ENCODE peak calls at places on chromosomes 11 and 22, in seven cellular contexts. One of them, this sample, is unnamed.

GRCh38 chr11:110432713-110433392 is 3.1 kb downstream of the FDX1 start:
- DNase-seq in SK-N-SH: peak
- DNase-seq in H1: no peak
- DNase-seq in K562: no peak
- DNase-seq in GM12892: no peak
- DNase-seq in HepG2: no peak
- DNase-seq in GM12878: no peak
- DNase-seq in this sample: no peak

GRCh38 chr22:32469799-32470212 is 4.8 kb upstream of the FBXO7 start:
- DNase-seq in GM12892: no peak
- DNase-seq in HepG2: no peak
- DNase-seq in H1: no peak
- DNase-seq in GM12878: no peak
- DNase-seq in K562: peak
- DNase-seq in SK-N-SH: peak
- DNase-seq in this sample: no peak

GRCh38 chr11:17770048-17770652 is 35.6 kb downstream of the KCNC1 start:
- DNase-seq in SK-N-SH: peak
- DNase-seq in GM12878: no peak
- DNase-seq in H1: no peak
- DNase-seq in K562: peak
- DNase-seq in GM12892: no peak
- DNase-seq in HepG2: peak
- DNase-seq in this sample: no peak

GRCh38 chr22:49960967-49961600 is 512 bp downstream of the PIM3 start:
- DNase-seq in H1: peak
- DNase-seq in SK-N-SH: peak
- DNase-seq in HepG2: no peak
- DNase-seq in K562: peak
- DNase-seq in GM12892: no peak
- DNase-seq in GM12878: no peak
- DNase-seq in this sample: no peak

GRCh38 chr22:41940853-41941765 is 5.8 kb downstream of the CENPM start:
- DNase-seq in GM12878: no peak
- DNase-seq in SK-N-SH: peak
- DNase-seq in GM12892: peak
- DNase-seq in H1: peak
- DNase-seq in HepG2: peak
- DNase-seq in K562: peak
- DNase-seq in this sample: no peak

GRCh38 chr11:14537134-14537599 is 17.0 kb upstream of the PSMA1 start:
- DNase-seq in GM12878: no peak
- DNase-seq in H1: no peak
- DNase-seq in HepG2: peak
- DNase-seq in SK-N-SH: peak
- DNase-seq in K562: peak
- DNase-seq in GM12892: peak
- DNase-seq in this sample: peak

GRCh38 chr11:63622318-63622717 is 8.1 kb upstream of the PLAAT3 start:
- DNase-seq in GM12892: no peak
- DNase-seq in H1: no peak
- DNase-seq in K562: no peak
- DNase-seq in HepG2: peak
- DNase-seq in GM12878: no peak
- DNase-seq in SK-N-SH: no peak
- DNase-seq in this sample: no peak

GRCh38 chr22:45499746-45500145 is 2.9 kb upstream of the FBLN1 start:
- DNase-seq in GM12878: no peak
- DNase-seq in K562: no peak
- DNase-seq in SK-N-SH: no peak
- DNase-seq in HepG2: no peak
- DNase-seq in GM12892: no peak
- DNase-seq in H1: no peak
- DNase-seq in this sample: no peak

GRCh38 chr22:23801238-23801821 is 14.6 kb downstream of the SMARCB1 start:
- DNase-seq in HepG2: no peak
- DNase-seq in H1: no peak
- DNase-seq in GM12892: no peak
- DNase-seq in SK-N-SH: no peak
- DNase-seq in GM12878: no peak
- DNase-seq in K562: no peak
- DNase-seq in this sample: no peak

GRCh38 chr11:92277871-92278270 is 53.3 kb downstream of the FAT3 start:
- DNase-seq in K562: no peak
- DNase-seq in GM12892: no peak
- DNase-seq in SK-N-SH: no peak
- DNase-seq in GM12878: no peak
- DNase-seq in H1: no peak
- DNase-seq in HepG2: no peak
- DNase-seq in this sample: no peak

GRCh38 chr11:129861702-129862107 is 33.7 kb downstream of the NFRKB start:
- DNase-seq in SK-N-SH: no peak
- DNase-seq in K562: no peak
- DNase-seq in GM12878: no peak
- DNase-seq in GM12892: no peak
- DNase-seq in HepG2: peak
- DNase-seq in H1: no peak
- DNase-seq in this sample: no peak

GRCh38 chr22:47014946-47015345 is 252.5 kb downstream of the TBC1D22A start:
- DNase-seq in SK-N-SH: no peak
- DNase-seq in GM12878: no peak
- DNase-seq in HepG2: no peak
- DNase-seq in K562: no peak
- DNase-seq in H1: no peak
- DNase-seq in GM12892: no peak
- DNase-seq in this sample: no peak

GRCh38 chr11:62497132-62497915 is 49.3 kb downstream of the AHNAK start:
- DNase-seq in GM12892: no peak
- DNase-seq in H1: no peak
- DNase-seq in GM12878: peak
- DNase-seq in SK-N-SH: peak
- DNase-seq in K562: peak
- DNase-seq in HepG2: peak
- DNase-seq in this sample: no peak

GRCh38 chr11:106974831-106975230 is 43.4 kb downstream of the GUCY1A2 start:
- DNase-seq in HepG2: no peak
- DNase-seq in K562: no peak
- DNase-seq in H1: no peak
- DNase-seq in GM12892: no peak
- DNase-seq in GM12878: no peak
- DNase-seq in SK-N-SH: no peak
- DNase-seq in this sample: no peak

GRCh38 chr11:118912742-118913410 is 12.8 kb downstream of the BCL9L start:
- DNase-seq in K562: no peak
- DNase-seq in GM12892: no peak
- DNase-seq in H1: no peak
- DNase-seq in GM12878: peak
- DNase-seq in HepG2: no peak
- DNase-seq in SK-N-SH: no peak
- DNase-seq in this sample: no peak
- TF ChIP-seq TAF1 in K562: no peak
- TF ChIP-seq TAF1 in GM12892: no peak
- TF ChIP-seq TAF1 in H1: no peak
- TF ChIP-seq TAF1 in GM12878: no peak
- TF ChIP-seq TAF1 in HepG2: no peak
- TF ChIP-seq TAF1 in SK-N-SH: no peak
- TF ChIP-seq TAF1 in this sample: peak

DNA sequence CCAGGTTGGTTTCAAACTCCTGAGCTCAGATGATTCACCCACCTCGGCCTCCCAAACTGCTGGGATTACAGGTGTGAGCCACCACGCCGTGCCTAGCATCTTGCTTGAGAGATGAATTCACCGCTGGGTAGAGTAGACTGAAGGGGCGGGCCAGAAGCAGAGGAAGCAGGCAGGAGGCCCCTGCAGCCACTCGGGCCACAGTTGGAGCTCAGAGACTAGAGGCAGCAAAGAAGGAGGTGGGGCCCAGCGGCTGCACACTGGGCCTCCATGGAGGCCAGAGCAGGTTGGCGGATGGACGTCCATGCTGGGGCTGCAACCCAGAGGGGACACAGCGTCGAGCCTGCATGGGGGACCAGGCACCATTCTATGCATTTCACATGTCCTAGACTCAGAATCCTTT is 88.4 kb upstream of the FGF3 start:
- DNase-seq in SK-N-SH: no peak
- DNase-seq in K562: no peak
- DNase-seq in HepG2: no peak
- DNase-seq in GM12878: no peak
- DNase-seq in H1: no peak
- DNase-seq in GM12892: no peak
- DNase-seq in this sample: no peak
- TF ChIP-seq TAF1 in SK-N-SH: no peak
- TF ChIP-seq TAF1 in K562: no peak
- TF ChIP-seq TAF1 in HepG2: no peak
- TF ChIP-seq TAF1 in GM12878: no peak
- TF ChIP-seq TAF1 in H1: no peak
- TF ChIP-seq TAF1 in GM12892: no peak
- TF ChIP-seq TAF1 in this sample: no peak

GRCh38 chr11:12585861-12586260 is 88.4 kb upstream of the TEAD1 start:
- DNase-seq in K562: no peak
- DNase-seq in GM12878: no peak
- DNase-seq in H1: no peak
- DNase-seq in SK-N-SH: no peak
- DNase-seq in HepG2: no peak
- DNase-seq in GM12892: no peak
- DNase-seq in this sample: no peak
- TF ChIP-seq TAF1 in K562: no peak
- TF ChIP-seq TAF1 in GM12878: no peak
- TF ChIP-seq TAF1 in H1: no peak
- TF ChIP-seq TAF1 in SK-N-SH: no peak
- TF ChIP-seq TAF1 in HepG2: no peak
- TF ChIP-seq TAF1 in GM12892: no peak
- TF ChIP-seq TAF1 in this sample: no peak

GRCh38 chr22:36398602-36399472 is 11.1 kb upstream of the MYH9 start:
- DNase-seq in GM12878: no peak
- DNase-seq in H1: no peak
- DNase-seq in SK-N-SH: no peak
- DNase-seq in HepG2: peak
- DNase-seq in K562: peak
- DNase-seq in GM12892: no peak
- DNase-seq in this sample: no peak
- TF ChIP-seq TAF1 in GM12878: no peak
- TF ChIP-seq TAF1 in H1: no peak
- TF ChIP-seq TAF1 in SK-N-SH: no peak
- TF ChIP-seq TAF1 in HepG2: no peak
- TF ChIP-seq TAF1 in K562: no peak
- TF ChIP-seq TAF1 in GM12892: no peak
- TF ChIP-seq TAF1 in this sample: no peak

GRCh38 chr22:38700271-38700788 is 413 bp downstream of the JOSD1 start:
- DNase-seq in GM12878: no peak
- DNase-seq in H1: no peak
- DNase-seq in SK-N-SH: peak
- DNase-seq in HepG2: peak
- DNase-seq in K562: no peak
- DNase-seq in GM12892: no peak
- DNase-seq in this sample: no peak

GRCh38 chr22:38699784-38700183 is 959 bp downstream of the JOSD1 start:
- DNase-seq in HepG2: peak
- DNase-seq in GM12878: no peak
- DNase-seq in SK-N-SH: no peak
- DNase-seq in K562: no peak
- DNase-seq in GM12892: no peak
- DNase-seq in H1: no peak
- DNase-seq in this sample: no peak

GRCh38 chr22:38698407-38699094 is 2.2 kb downstream of the JOSD1 start:
- DNase-seq in HepG2: no peak
- DNase-seq in K562: no peak
- DNase-seq in GM12878: no peak
- DNase-seq in SK-N-SH: no peak
- DNase-seq in GM12892: no peak
- DNase-seq in H1: no peak
- DNase-seq in this sample: no peak

GRCh38 chr22:38699143-38699542 is 1.6 kb downstream of the JOSD1 start:
- DNase-seq in GM12892: no peak
- DNase-seq in K562: no peak
- DNase-seq in HepG2: no peak
- DNase-seq in GM12878: no peak
- DNase-seq in H1: no peak
- DNase-seq in SK-N-SH: no peak
- DNase-seq in this sample: no peak

DNA sequence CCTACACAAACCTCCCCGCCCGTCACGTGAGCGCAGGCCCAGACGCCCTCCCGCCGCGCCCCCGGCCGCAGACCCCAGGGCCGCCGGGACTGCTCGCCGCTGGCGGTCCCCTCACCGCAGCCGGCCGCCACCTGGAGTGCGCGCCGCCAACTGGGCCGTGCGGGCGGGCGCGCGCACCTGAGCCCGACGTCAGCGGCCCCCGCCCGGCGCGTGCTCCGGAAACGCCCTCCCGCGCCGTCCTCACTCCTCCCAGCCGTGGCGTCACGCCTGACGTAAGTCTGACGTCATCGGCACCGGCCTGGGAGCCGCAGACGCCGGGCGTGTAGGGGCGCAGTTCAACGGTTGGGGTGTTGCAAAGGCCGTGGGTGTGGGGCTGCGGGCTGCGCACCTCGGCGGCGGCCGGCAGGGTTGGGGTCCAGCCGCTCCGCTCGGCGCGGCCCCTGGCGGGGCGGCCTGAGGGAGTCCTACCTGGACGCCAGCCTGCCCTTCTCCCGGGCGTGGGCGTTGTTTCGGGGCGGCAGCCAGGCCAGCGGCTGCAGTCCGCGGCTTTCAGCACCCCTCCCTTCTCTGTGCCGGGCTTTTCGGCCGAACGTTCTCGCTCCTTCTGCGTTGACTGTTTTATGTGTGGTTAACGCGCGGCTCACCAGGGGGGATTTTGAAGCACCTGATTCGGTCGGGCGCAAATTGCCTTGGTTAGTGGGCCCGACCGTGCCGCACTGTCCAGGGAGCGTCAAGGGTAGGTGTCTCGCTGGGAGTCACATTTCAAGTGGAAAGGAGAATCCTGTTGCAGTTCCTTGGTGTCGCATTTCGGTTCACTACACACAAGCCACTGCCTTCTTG is at the start of gene JOSD1:
- DNase-seq in HepG2: peak
- DNase-seq in GM12878: peak
- DNase-seq in SK-N-SH: peak
- DNase-seq in GM12892: peak
- DNase-seq in K562: peak
- DNase-seq in H1: peak
- DNase-seq in this sample: peak
- TF ChIP-seq TAF1 in HepG2: peak
- TF ChIP-seq TAF1 in GM12878: peak
- TF ChIP-seq TAF1 in SK-N-SH: no peak
- TF ChIP-seq TAF1 in GM12892: peak
- TF ChIP-seq TAF1 in K562: peak
- TF ChIP-seq TAF1 in H1: peak
- TF ChIP-seq TAF1 in this sample: no peak

DNA sequence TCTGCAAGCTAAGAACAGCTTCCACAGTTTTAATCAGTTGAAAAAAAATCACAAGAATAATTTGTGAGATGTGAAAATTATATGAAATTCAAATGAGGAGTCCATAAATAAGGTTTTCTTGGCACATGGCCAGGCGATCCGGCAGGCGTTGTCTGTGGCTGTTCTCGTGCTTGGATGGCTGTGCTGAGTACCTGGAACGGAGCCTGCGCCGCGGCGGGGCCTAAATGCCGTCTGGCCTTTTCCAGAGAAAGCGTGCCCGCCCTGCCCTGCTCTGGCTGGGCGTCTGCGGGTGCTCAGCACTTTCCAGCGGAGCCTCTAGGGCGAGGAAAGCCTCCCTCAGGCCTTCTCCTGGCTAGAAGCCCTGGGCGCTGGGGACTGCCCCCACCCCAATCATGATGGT is 41.8 kb downstream of the OSBPL5 start:
- DNase-seq in GM12878: no peak
- DNase-seq in H1: no peak
- DNase-seq in K562: no peak
- DNase-seq in SK-N-SH: peak
- DNase-seq in GM12892: no peak
- DNase-seq in HepG2: no peak
- DNase-seq in this sample: no peak
- TF ChIP-seq TAF1 in GM12878: no peak
- TF ChIP-seq TAF1 in H1: no peak
- TF ChIP-seq TAF1 in K562: no peak
- TF ChIP-seq TAF1 in SK-N-SH: no peak
- TF ChIP-seq TAF1 in GM12892: no peak
- TF ChIP-seq TAF1 in HepG2: no peak
- TF ChIP-seq TAF1 in this sample: no peak

This sample was measured in GM12891.